ENCODE peak calls at places on chromosomes 5 and 9, in nine cellular contexts. N is IMR-90, Z is gastrocnemius medialis, B is A549, P is tibial nerve, O is heart left ventricle, E is uterus, F is K562, M is body of pancreas. X is an unnamed sample. For H3K9me3, the result is how much of the 10 kb centered on the place peaks cover.

GRCh38 chr5:2024986-2025721 is 142.4 kb upstream of the IRX4 start:
- DNase-seq in F (no peak), P (no peak), O (no peak), E (no peak), N (no peak), Z (no peak), B (no peak), M (no peak), X (no peak)

GRCh38 chr5:64691333-64691732 is 1.0 kb downstream of the SHISAL2B start:
- DNase-seq in E (no peak), F (no peak), B (no peak), M (no peak), Z (no peak), O (no peak), P (no peak), N (no peak), X (no peak)

GRCh38 chr5:6845856-6846255 is 132.6 kb downstream of the TENT4A start:
- DNase-seq in N (no peak), O (no peak), Z (no peak), E (no peak), B (no peak), M (no peak), F (no peak), P (no peak), X (no peak)

GRCh38 chr9:114691046-114691955 is 9.3 kb upstream of the TEX48 start:
- DNase-seq in B (peak), E (no peak), O (no peak), M (no peak), N (peak), Z (no peak), F (no peak), P (no peak), X (peak)

GRCh38 chr9:6226696-6227095 is 11.1 kb downstream of the IL33 start:
- DNase-seq in P (no peak), O (no peak), E (no peak), Z (no peak), N (peak), F (no peak), M (peak), B (no peak), X (no peak)

GRCh38 chr9:86983260-86984255 is 36.3 kb upstream of the GAS1 start:
- DNase-seq in B (no peak), M (peak), O (no peak), Z (peak), N (peak), E (peak), F (no peak), P (no peak), X (no peak)

GRCh38 chr9:72807765-72808445 is 144.9 kb downstream of the ALDH1A1 start:
- DNase-seq in B (no peak), P (no peak), F (peak), N (no peak), O (no peak), Z (no peak), E (no peak), M (no peak), X (no peak)

GRCh38 chr9:127776195-127776918 is 2.1 kb downstream of the SH2D3C start:
- DNase-seq in P (no peak), Z (no peak), O (peak), E (no peak), F (peak), B (no peak), M (no peak), N (no peak), X (no peak)

GRCh38 chr5:16461782-16462181 is 3.8 kb downstream of the ZNF622 start:
- DNase-seq in M (no peak), Z (no peak), O (no peak), E (no peak), F (no peak), N (peak), P (no peak), B (no peak), X (no peak)

GRCh38 chr5:177064500-177065277 is 22.0 kb upstream of the FGFR4 start:
- DNase-seq in P (no peak), M (no peak), E (no peak), N (no peak), B (no peak), Z (no peak), O (no peak), F (no peak), X (no peak)

GRCh38 chr9:127904888-127905728 is 5.7 kb upstream of the ST6GALNAC6 start:
- DNase-seq in F (no peak), O (peak), P (no peak), M (no peak), E (no peak), N (no peak), Z (no peak), B (no peak), X (no peak)

GRCh38 chr9:21331676-21332402 is 3.4 kb downstream of the KLHL9 start:
- DNase-seq in Z (no peak), P (no peak), F (no peak), B (no peak), N (peak), O (no peak), M (no peak), E (no peak), X (no peak)

GRCh38 chr5:11050596-11051304 is 289.7 kb upstream of the DAP start:
- DNase-seq in P (no peak), B (no peak), Z (no peak), E (no peak), O (no peak), M (no peak), F (no peak), N (peak), X (no peak)

GRCh38 chr9:129725841-129726251 is 27.0 kb downstream of the PTGES start:
- DNase-seq in M (no peak), P (no peak), N (peak), B (no peak), E (no peak), Z (no peak), O (no peak), F (no peak), X (no peak)

GRCh38 chr9:27395484-27395921 is 98.6 kb upstream of the EQTN start:
- DNase-seq in M (no peak), E (no peak), P (no peak), Z (no peak), N (no peak), O (no peak), B (no peak), F (no peak), X (no peak)

GRCh38 chr9:35847786-35848185 is 18.8 kb downstream of the TMEM8B start:
- DNase-seq in P (no peak), B (no peak), O (no peak), F (no peak), N (no peak), E (no peak), Z (no peak), M (no peak), X (no peak)

GRCh38 chr5:88188458-88189132 is 80.0 kb downstream of the TMEM161B start:
- DNase-seq in M (no peak), Z (no peak), F (no peak), N (no peak), P (no peak), O (no peak), B (no peak), E (no peak), X (no peak)

GRCh38 chr5:129125819-129126218 is 31.3 kb downstream of the ISOC1 start:
- DNase-seq in E (no peak), B (no peak), O (no peak), Z (no peak), M (no peak), N (no peak), P (no peak), F (no peak), X (no peak)
- TF ChIP-seq CTCF in E (no peak), B (no peak), O (peak), Z (no peak), M (no peak), N (no peak), P (no peak), F (no peak), X (no peak)

GRCh38 chr5:83721878-83722779 is 1.5 kb upstream of the HAPLN1 start:
- DNase-seq in F (no peak), E (peak), B (peak), O (peak), P (peak), N (peak), Z (no peak), M (peak), X (no peak)
- TF ChIP-seq POLR2A in F (no peak), E (no peak), B (no peak), O (no peak), P (no peak), N (no peak), Z (no peak), M (no peak), X (no peak)

GRCh38 chr5:178314066-178314660 is 81.6 kb upstream of the PHYKPL start:
- DNase-seq in P (no peak), B (no peak), E (no peak), N (no peak), M (no peak), O (no peak), Z (no peak), F (no peak), X (no peak)

GRCh38 chr5:178313316-178313715 is 80.7 kb upstream of the PHYKPL start:
- DNase-seq in B (no peak), P (no peak), F (no peak), M (no peak), E (no peak), O (no peak), N (no peak), Z (no peak), X (no peak)

GRCh38 chr5:178312900-178313299 is 80.3 kb upstream of the PHYKPL start:
- DNase-seq in E (no peak), Z (no peak), F (no peak), N (no peak), P (no peak), O (no peak), M (no peak), B (no peak), X (no peak)

GRCh38 chr5:178318382-178318781 is 85.8 kb upstream of the PHYKPL start:
- DNase-seq in P (no peak), O (no peak), M (no peak), F (no peak), E (no peak), B (no peak), N (no peak), Z (no peak), X (no peak)

GRCh38 chr5:178314961-178315820 is 82.6 kb upstream of the PHYKPL start:
- DNase-seq in F (no peak), B (no peak), N (no peak), P (no peak), Z (no peak), M (no peak), O (no peak), E (no peak), X (no peak)
- H3K9me3 ChIP-seq in F (under half), B (under half), N (under half), P (under half), Z (under half), M (under half), O (under half), E (under half), X (under half)

GRCh38 chr5:9387879-9388278 is 158.0 kb downstream of the SEMA5A start:
- DNase-seq in Z (no peak), E (no peak), M (no peak), F (no peak), O (no peak), N (peak), B (no peak), P (no peak), X (no peak)
- TF ChIP-seq CTCF in Z (no peak), E (no peak), M (no peak), F (no peak), O (no peak), N (peak), B (no peak), P (no peak), X (no peak)

GRCh38 chr5:157575096-157575872 is at the start of gene ADAM19:
- DNase-seq in N (peak), E (peak), M (peak), F (peak), Z (peak), B (peak), P (no peak), O (peak), X (no peak)
- TF ChIP-seq POLR2A in N (peak), E (no peak), M (no peak), F (no peak), Z (no peak), B (peak), P (peak), O (no peak), X (no peak)

GRCh38 chr5:178941361-178941760 is 363 bp downstream of the ZNF454 start:
- DNase-seq in M (peak), P (no peak), F (no peak), Z (no peak), N (no peak), B (no peak), O (peak), E (peak), X (no peak)

DNA sequence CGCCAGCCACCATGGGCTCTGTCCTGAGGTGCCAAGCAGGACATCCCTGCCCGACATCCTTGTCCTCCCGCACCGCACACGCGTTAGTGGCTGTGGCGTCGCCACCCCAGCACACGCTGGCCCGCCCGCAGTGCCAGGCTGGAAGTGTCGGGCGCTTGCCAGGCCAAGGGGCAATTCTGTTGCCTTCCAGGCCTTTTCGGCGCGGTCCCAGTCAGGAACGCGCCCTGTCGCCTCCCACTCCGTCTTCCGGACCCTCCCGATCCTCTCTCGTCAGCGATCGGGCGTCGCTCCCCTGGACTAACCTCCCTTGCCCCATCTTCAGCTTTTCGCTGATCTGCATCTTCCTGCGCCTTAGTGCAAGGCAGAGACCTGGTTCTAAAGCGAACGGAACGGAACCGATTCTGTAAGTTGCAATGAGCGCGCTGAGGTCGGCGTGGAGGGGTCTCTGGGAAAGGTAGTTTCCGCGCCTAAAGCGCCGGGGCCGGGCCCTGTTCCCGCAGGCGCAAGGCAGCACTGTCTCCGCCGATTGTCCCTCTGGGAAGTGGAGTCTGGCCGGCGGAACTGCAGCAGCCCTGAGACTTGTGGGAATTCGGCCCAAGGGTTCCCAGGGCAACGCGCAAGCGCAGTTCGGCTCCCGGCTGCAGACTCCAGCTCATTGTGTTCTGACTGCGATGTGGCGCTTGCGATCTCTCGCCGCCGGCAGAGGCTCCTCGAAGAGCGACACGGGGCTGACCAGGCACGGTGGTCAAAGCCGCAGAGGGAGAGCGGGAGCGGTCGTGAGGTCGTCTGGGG is at the start of gene ZNF454:
- DNase-seq in Z (peak), P (peak), B (no peak), O (peak), N (peak), M (peak), F (no peak), E (peak), X (peak)
- H3K9me3 ChIP-seq in Z (under half), P (half or more), B (under half), O (under half), N (half or more), M (under half), F (under half), E (under half), X (half or more)

DNA sequence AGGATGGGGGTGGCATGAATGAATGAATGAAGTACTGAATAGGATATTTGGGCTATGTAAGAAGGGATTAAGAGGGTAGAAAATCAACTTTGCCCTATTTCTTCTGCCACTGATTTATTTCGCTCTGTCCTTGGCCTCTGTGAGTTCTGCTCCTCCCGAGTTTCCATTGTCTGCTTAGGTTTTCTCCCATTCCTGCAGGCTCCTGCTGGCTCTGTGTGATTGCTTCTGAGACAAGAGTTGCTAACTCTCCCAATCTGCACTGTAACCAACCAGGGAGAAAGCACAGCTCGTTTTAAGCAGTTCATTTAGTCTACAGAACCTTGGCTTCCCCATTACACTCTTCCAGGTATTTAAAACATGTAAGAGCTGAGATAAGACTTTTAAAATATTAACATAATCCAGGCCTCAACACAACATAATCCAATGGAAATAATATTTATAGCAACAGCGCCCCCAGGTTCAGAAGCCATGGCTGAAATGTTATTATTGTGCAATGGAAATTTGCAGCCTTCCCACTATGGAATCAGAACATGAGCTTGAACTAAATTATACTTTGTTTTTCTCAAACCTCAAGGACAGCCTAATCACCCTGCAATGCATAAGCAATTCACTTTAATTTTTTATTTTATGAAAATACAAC is 203.5 kb downstream of the ERCC6L2 start:
- DNase-seq in M (peak), Z (no peak), F (no peak), O (no peak), P (no peak), B (no peak), E (no peak), N (peak), X (no peak)
- TF ChIP-seq CTCF in M (peak), Z (no peak), F (no peak), O (no peak), P (peak), B (peak), E (peak), N (no peak), X (no peak)

X was measured in breast epithelium.